ENCODE peak calls at places on chromosomes 13 and 19, in nine cellular contexts. E, Q, T, X, K, O, S, U and M are unnamed samples.

GRCh38 chr19:48244289-48244688 is 11.4 kb downstream of the CARD8 start:
- DNase-seq in X (no peak), Q (no peak), S (no peak), T (peak; percentile 82), E (no peak), U (no peak), O (peak; percentile 49), K (no peak), M (no peak)

GRCh38 chr13:34347784-34348573 is 530.0 kb downstream of the RFC3 start:
- DNase-seq in S (no peak), Q (peak; percentile 72), U (no peak), K (no peak), X (no peak), O (no peak), E (peak; percentile 59), T (no peak), M (no peak)

GRCh38 chr13:76792680-76793334 is 93.4 kb downstream of the KCTD12 start:
- DNase-seq in T (peak; percentile 49), S (peak; percentile 60), Q (no peak), U (no peak), K (peak; percentile 28), E (peak; percentile 38), O (no peak), X (no peak), M (no peak)

GRCh38 chr13:50509771-50510441 is 333.6 kb downstream of the DLEU7 start:
- DNase-seq in K (no peak), T (no peak), S (no peak), Q (no peak), O (no peak), U (no peak), X (no peak), E (no peak), M (no peak)

GRCh38 chr13:97435297-97435682 is 1.3 kb downstream of the RAP2A start:
- DNase-seq in T (no peak), X (no peak), E (no peak), O (no peak), U (no peak), K (no peak), Q (no peak), S (no peak), M (no peak)

GRCh38 chr19:4688587-4688986 is 18.4 kb upstream of the MYDGF start:
- DNase-seq in O (no peak), E (no peak), Q (no peak), U (no peak), K (no peak), S (no peak), T (no peak), X (no peak), M (no peak)

GRCh38 chr13:72125561-72125960 is 258.6 kb upstream of the DACH1 start:
- DNase-seq in O (no peak), T (no peak), X (no peak), Q (no peak), E (peak; percentile 86), U (no peak), S (no peak), K (no peak), M (no peak)

GRCh38 chr13:85828094-85828684 is 29.0 kb upstream of the SLITRK6 start:
- DNase-seq in E (no peak), S (no peak), U (no peak), K (no peak), X (no peak), O (no peak), T (peak; percentile 4), Q (peak; percentile 30), M (no peak)

GRCh38 chr19:5828661-5829566 is 10.6 kb downstream of the FUT6 start:
- DNase-seq in U (peak; percentile 51), O (peak; percentile 20), Q (peak; percentile 89), E (no peak), T (peak; percentile 16), S (no peak), K (peak; percentile 34), X (no peak), M (no peak)

GRCh38 chr19:11410682-11411081 is 8.4 kb downstream of the RGL3 start:
- DNase-seq in U (no peak), X (no peak), K (no peak), S (no peak), O (no peak), T (no peak), Q (no peak), E (peak; percentile 36), M (no peak)

GRCh38 chr19:32800757-32801156 is 68.8 kb downstream of the SLC7A9 start:
- DNase-seq in U (no peak), Q (no peak), K (no peak), S (no peak), T (no peak), X (no peak), O (no peak), E (no peak), M (no peak)
- H3K36me3 ChIP-seq in U (no peaks in the 10 kb centered on the region), Q (no peaks in the 10 kb centered on the region), K (no peaks in the 10 kb centered on the region), S (no peaks in the 10 kb centered on the region), T (no peaks in the 10 kb centered on the region), X (no peaks in the 10 kb centered on the region), O (no peaks in the 10 kb centered on the region), E (no peaks in the 10 kb centered on the region), M (no peaks in the 10 kb centered on the region)

GRCh38 chr19:44571830-44572661 is 41.3 kb upstream of the IGSF23 start:
- DNase-seq in U (no peak), E (no peak), O (no peak), K (no peak), T (no peak), S (no peak), X (no peak), Q (no peak), M (no peak)
- H3K4me1 ChIP-seq in U (no peaks in the 10 kb centered on the region), E (no peaks in the 10 kb centered on the region), O (no peaks in the 10 kb centered on the region), K (no peaks in the 10 kb centered on the region), T (no peaks in the 10 kb centered on the region), S (no peaks in the 10 kb centered on the region), X (no peaks in the 10 kb centered on the region), Q (peaks cover 6% of the 10 kb centered on the region), M (peaks cover 6% of the 10 kb centered on the region)

GRCh38 chr19:16383584-16384161 is 59.0 kb downstream of the KLF2 start:
- DNase-seq in U (no peak), O (no peak), X (no peak), S (no peak), E (no peak), T (no peak), K (no peak), Q (no peak), M (no peak)
- TF ChIP-seq CTCF in U (no peak), O (no peak), X (peak; percentile 30), S (peak; percentile 18), E (no peak), T (no peak), K (no peak), Q (no peak), M (no peak)

GRCh38 chr19:13090511-13091231 is 12.0 kb downstream of the LYL1 start:
- DNase-seq in Q (no peak), U (peak; percentile 52), S (no peak), X (peak; percentile 66), O (no peak), T (no peak), K (no peak), E (no peak), M (no peak)
- H3K36me3 ChIP-seq in Q (no peaks in the 10 kb centered on the region), U (no peaks in the 10 kb centered on the region), S (no peaks in the 10 kb centered on the region), X (no peaks in the 10 kb centered on the region), O (no peaks in the 10 kb centered on the region), T (no peaks in the 10 kb centered on the region), K (no peaks in the 10 kb centered on the region), E (peaks cover 2% of the 10 kb centered on the region), M (peaks cover 52% of the 10 kb centered on the region)

DNA sequence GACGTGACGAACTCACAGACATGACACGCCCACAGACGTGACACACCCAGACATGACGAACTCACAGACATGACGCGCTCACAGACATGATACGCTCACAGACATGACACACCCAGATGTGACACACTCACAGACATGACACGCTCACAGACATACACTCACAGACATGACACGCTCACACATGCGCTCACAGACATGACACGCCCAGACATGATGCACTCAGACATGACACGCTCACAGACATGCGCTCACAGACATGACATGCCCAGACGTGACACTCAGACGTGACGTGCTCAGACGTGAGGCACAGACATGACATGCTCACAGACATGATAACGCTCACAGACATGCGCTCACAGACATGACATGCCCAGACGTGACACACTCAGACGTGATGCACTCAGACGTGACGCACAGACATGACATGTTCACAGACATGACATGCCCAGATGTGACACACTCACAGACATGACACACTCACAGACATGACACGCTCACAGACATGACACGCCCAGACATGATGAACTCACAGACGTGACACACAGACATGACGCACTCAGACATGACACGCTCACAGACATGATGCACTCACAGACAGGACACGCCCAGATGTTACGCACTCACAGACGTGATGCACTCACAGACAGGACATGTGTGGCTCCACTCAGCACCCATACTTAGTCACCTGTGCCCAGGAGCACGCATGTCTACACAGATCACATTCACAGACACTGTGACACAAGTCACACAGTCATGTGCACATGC is 8.1 kb downstream of the ERFL start:
- DNase-seq in K (no peak), S (no peak), T (no peak), X (no peak), O (no peak), U (no peak), Q (no peak), E (no peak), M (no peak)
- H3K4me1 ChIP-seq in K (no peaks in the 10 kb centered on the region), S (peaks cover 2% of the 10 kb centered on the region), T (no peaks in the 10 kb centered on the region), X (no peaks in the 10 kb centered on the region), O (peaks cover 47% of the 10 kb centered on the region), U (no peaks in the 10 kb centered on the region), Q (no peaks in the 10 kb centered on the region), E (peaks cover 3% of the 10 kb centered on the region), M (no peaks in the 10 kb centered on the region)